ENCODE peak calls at places on chromosome 20, in six cellular contexts. One of them, this sample, is unnamed.
A peak's percentile ranks its signal among the peaks of the same experiment; 100 is the strongest.

GRCh38 chr20:16580596-16580995 is 7.3 kb upstream of the KIF16B start:
- DNase-seq in activated naive CD8-positive, alpha-beta T cell treated with anti-CD3 and anti-CD28 coated beads, Interleukin-2, amount 50 U/mL, for 24 hours: no peak
- DNase-seq in CD8-positive, alpha-beta memory T cell: no peak
- DNase-seq in H54: no peak
- DNase-seq in RPMI8226: no peak
- DNase-seq in activated gamma-delta T cell treated with Interleukin-2 at 50 U/mL for 16 hours: no peak
- DNase-seq in this sample: no peak

GRCh38 chr20:33262658-33263065 is 20.4 kb upstream of the BPIFB1 start:
- DNase-seq in RPMI8226: peak; percentile 27
- DNase-seq in H54: peak; percentile 60
- DNase-seq in activated naive CD8-positive, alpha-beta T cell treated with anti-CD3 and anti-CD28 coated beads, Interleukin-2, amount 50 U/mL, for 24 hours: no peak
- DNase-seq in CD8-positive, alpha-beta memory T cell: no peak
- DNase-seq in activated gamma-delta T cell treated with Interleukin-2 at 50 U/mL for 16 hours: no peak
- DNase-seq in this sample: no peak

GRCh38 chr20:45949542-45950329 is 15.3 kb downstream of the PCIF1 start:
- DNase-seq in H54: no peak
- DNase-seq in activated naive CD8-positive, alpha-beta T cell treated with anti-CD3 and anti-CD28 coated beads, Interleukin-2, amount 50 U/mL, for 24 hours: no peak
- DNase-seq in activated gamma-delta T cell treated with Interleukin-2 at 50 U/mL for 16 hours: no peak
- DNase-seq in RPMI8226: no peak
- DNase-seq in CD8-positive, alpha-beta memory T cell: no peak
- DNase-seq in this sample: no peak

GRCh38 chr20:51727872-51728271 is 40.3 kb downstream of the ATP9A start:
- DNase-seq in CD8-positive, alpha-beta memory T cell: no peak
- DNase-seq in H54: no peak
- DNase-seq in activated naive CD8-positive, alpha-beta T cell treated with anti-CD3 and anti-CD28 coated beads, Interleukin-2, amount 50 U/mL, for 24 hours: no peak
- DNase-seq in RPMI8226: no peak
- DNase-seq in activated gamma-delta T cell treated with Interleukin-2 at 50 U/mL for 16 hours: no peak
- DNase-seq in this sample: no peak

GRCh38 chr20:23652371-23652770 is 14.6 kb upstream of the CST3 start:
- DNase-seq in CD8-positive, alpha-beta memory T cell: no peak
- DNase-seq in activated gamma-delta T cell treated with Interleukin-2 at 50 U/mL for 16 hours: no peak
- DNase-seq in RPMI8226: no peak
- DNase-seq in H54: no peak
- DNase-seq in activated naive CD8-positive, alpha-beta T cell treated with anti-CD3 and anti-CD28 coated beads, Interleukin-2, amount 50 U/mL, for 24 hours: no peak
- DNase-seq in this sample: no peak

GRCh38 chr20:59006167-59006863 is 739 bp downstream of the CTSZ start:
- DNase-seq in H54: peak; percentile 43
- DNase-seq in RPMI8226: peak; percentile 34
- DNase-seq in activated naive CD8-positive, alpha-beta T cell treated with anti-CD3 and anti-CD28 coated beads, Interleukin-2, amount 50 U/mL, for 24 hours: no peak
- DNase-seq in CD8-positive, alpha-beta memory T cell: no peak
- DNase-seq in activated gamma-delta T cell treated with Interleukin-2 at 50 U/mL for 16 hours: no peak
- DNase-seq in this sample: no peak

GRCh38 chr20:50245561-50246366 is 55.1 kb downstream of the CEBPB start:
- DNase-seq in RPMI8226: peak; percentile 41
- DNase-seq in activated gamma-delta T cell treated with Interleukin-2 at 50 U/mL for 16 hours: no peak
- DNase-seq in activated naive CD8-positive, alpha-beta T cell treated with anti-CD3 and anti-CD28 coated beads, Interleukin-2, amount 50 U/mL, for 24 hours: no peak
- DNase-seq in CD8-positive, alpha-beta memory T cell: no peak
- DNase-seq in H54: peak; percentile 69
- DNase-seq in this sample: no peak

GRCh38 chr20:37346232-37346525 is 239 bp downstream of the SRC start:
- DNase-seq in activated naive CD8-positive, alpha-beta T cell treated with anti-CD3 and anti-CD28 coated beads, Interleukin-2, amount 50 U/mL, for 24 hours: no peak
- DNase-seq in CD8-positive, alpha-beta memory T cell: no peak
- DNase-seq in H54: no peak
- DNase-seq in activated gamma-delta T cell treated with Interleukin-2 at 50 U/mL for 16 hours: no peak
- DNase-seq in RPMI8226: no peak
- DNase-seq in this sample: no peak

GRCh38 chr20:43727980-43728590 is 1.3 kb upstream of the GTSF1L start:
- DNase-seq in RPMI8226: peak; percentile 18
- DNase-seq in activated naive CD8-positive, alpha-beta T cell treated with anti-CD3 and anti-CD28 coated beads, Interleukin-2, amount 50 U/mL, for 24 hours: no peak
- DNase-seq in CD8-positive, alpha-beta memory T cell: no peak
- DNase-seq in activated gamma-delta T cell treated with Interleukin-2 at 50 U/mL for 16 hours: peak; percentile 15
- DNase-seq in H54: no peak
- DNase-seq in this sample: no peak

GRCh38 chr20:34948030-34948429 is 7.6 kb downstream of the GSS start:
- DNase-seq in CD8-positive, alpha-beta memory T cell: no peak
- DNase-seq in activated gamma-delta T cell treated with Interleukin-2 at 50 U/mL for 16 hours: no peak
- DNase-seq in activated naive CD8-positive, alpha-beta T cell treated with anti-CD3 and anti-CD28 coated beads, Interleukin-2, amount 50 U/mL, for 24 hours: no peak
- DNase-seq in RPMI8226: no peak
- DNase-seq in H54: peak; percentile 42
- DNase-seq in this sample: no peak

GRCh38 chr20:56247954-56248782 is at the start of gene MC3R:
- DNase-seq in CD8-positive, alpha-beta memory T cell: peak; percentile 7
- DNase-seq in activated gamma-delta T cell treated with Interleukin-2 at 50 U/mL for 16 hours: no peak
- DNase-seq in H54: peak; percentile 19
- DNase-seq in RPMI8226: peak; percentile 67
- DNase-seq in activated naive CD8-positive, alpha-beta T cell treated with anti-CD3 and anti-CD28 coated beads, Interleukin-2, amount 50 U/mL, for 24 hours: peak; percentile 42
- DNase-seq in this sample: peak; percentile 14

GRCh38 chr20:24138126-24138857 is 149.7 kb upstream of the GGTLC1 start:
- DNase-seq in RPMI8226: no peak
- DNase-seq in activated naive CD8-positive, alpha-beta T cell treated with anti-CD3 and anti-CD28 coated beads, Interleukin-2, amount 50 U/mL, for 24 hours: no peak
- DNase-seq in H54: no peak
- DNase-seq in CD8-positive, alpha-beta memory T cell: no peak
- DNase-seq in activated gamma-delta T cell treated with Interleukin-2 at 50 U/mL for 16 hours: no peak
- DNase-seq in this sample: no peak

GRCh38 chr20:10513931-10514575 is 78.9 kb downstream of the SLX4IP start:
- DNase-seq in activated gamma-delta T cell treated with Interleukin-2 at 50 U/mL for 16 hours: no peak
- DNase-seq in activated naive CD8-positive, alpha-beta T cell treated with anti-CD3 and anti-CD28 coated beads, Interleukin-2, amount 50 U/mL, for 24 hours: no peak
- DNase-seq in H54: no peak
- DNase-seq in CD8-positive, alpha-beta memory T cell: no peak
- DNase-seq in RPMI8226: no peak
- DNase-seq in this sample: no peak

GRCh38 chr20:53878262-53879047 is 191.9 kb downstream of the BCAS1 start:
- DNase-seq in H54: no peak
- DNase-seq in activated naive CD8-positive, alpha-beta T cell treated with anti-CD3 and anti-CD28 coated beads, Interleukin-2, amount 50 U/mL, for 24 hours: no peak
- DNase-seq in CD8-positive, alpha-beta memory T cell: no peak
- DNase-seq in activated gamma-delta T cell treated with Interleukin-2 at 50 U/mL for 16 hours: no peak
- DNase-seq in RPMI8226: no peak
- DNase-seq in this sample: no peak

This sample was measured in GM18507.